ENCODE peak calls at places on chromosomes 4 and X, in seven cellular contexts. Y is neuronal stem cell, H is IMR-90, K is mesendoderm, I is H9, M is H1, O is mesenchymal stem cell. U is an unnamed sample. For H3K79me1, the result is how much of the 10 kb centered on the place peaks cover.

GRCh38 chr4:138021116-138021820 is 220.9 kb downstream of the SLC7A11 start:
- DNase-seq in I (no peak), O (no peak), Y (no peak), K (no peak), H (no peak), M (no peak), U (no peak)

GRCh38 chrX:47218920-47219815 is 687 bp downstream of the CDK16 start:
- DNase-seq in H (no peak), O (no peak), K (peak), I (peak), M (no peak), Y (no peak), U (no peak)

GRCh38 chr4:182235016-182235415 is 8.2 kb upstream of the TENM3 start:
- DNase-seq in H (no peak), O (no peak), M (no peak), K (no peak), I (no peak), Y (no peak), U (peak)

GRCh38 chr4:106036848-106037247 is 141.6 kb downstream of the NPNT start:
- DNase-seq in Y (no peak), O (no peak), K (no peak), I (no peak), H (no peak), M (no peak), U (no peak)

GRCh38 chrX:13721819-13722527 is 12.4 kb downstream of the TRAPPC2 start:
- DNase-seq in O (peak), H (peak), K (no peak), Y (no peak), M (no peak), I (no peak), U (no peak)

GRCh38 chrX:136130931-136131843 is 16.1 kb upstream of the FHL1 start:
- DNase-seq in O (peak), Y (no peak), M (no peak), K (no peak), H (peak), I (no peak), U (peak)

GRCh38 chr4:26206981-26207380 is 113.8 kb upstream of the RBPJ start:
- DNase-seq in H (no peak), K (no peak), Y (no peak), M (no peak), O (no peak), I (no peak), U (no peak)

GRCh38 chr4:168995537-168996295 is 14.3 kb downstream of the CBR4 start:
- DNase-seq in K (no peak), M (no peak), H (peak), I (no peak), O (peak), Y (no peak), U (no peak)

GRCh38 chrX:50978920-50979660 is 68.6 kb downstream of the BMP15 start:
- DNase-seq in H (no peak), M (no peak), K (peak), Y (no peak), I (peak), O (no peak), U (no peak)

GRCh38 chr4:58602022-58602421 is 1491.8 kb upstream of the IGFBP7 start:
- DNase-seq in K (peak), O (no peak), M (no peak), I (no peak), Y (no peak), H (no peak), U (no peak)

GRCh38 chrX:69285401-69285871 is 120.2 kb upstream of the PJA1 start:
- DNase-seq in H (no peak), O (no peak), K (no peak), Y (no peak), M (no peak), I (no peak), U (no peak)

GRCh38 chr4:70515342-70516245 is 2.8 kb upstream of the AMTN start:
- DNase-seq in I (no peak), O (no peak), K (no peak), Y (no peak), M (no peak), H (no peak), U (no peak)
- H3K79me1 ChIP-seq in I (under half), O (under half), K (under half), Y (under half), M (under half), H (under half), U (under half)

DNA sequence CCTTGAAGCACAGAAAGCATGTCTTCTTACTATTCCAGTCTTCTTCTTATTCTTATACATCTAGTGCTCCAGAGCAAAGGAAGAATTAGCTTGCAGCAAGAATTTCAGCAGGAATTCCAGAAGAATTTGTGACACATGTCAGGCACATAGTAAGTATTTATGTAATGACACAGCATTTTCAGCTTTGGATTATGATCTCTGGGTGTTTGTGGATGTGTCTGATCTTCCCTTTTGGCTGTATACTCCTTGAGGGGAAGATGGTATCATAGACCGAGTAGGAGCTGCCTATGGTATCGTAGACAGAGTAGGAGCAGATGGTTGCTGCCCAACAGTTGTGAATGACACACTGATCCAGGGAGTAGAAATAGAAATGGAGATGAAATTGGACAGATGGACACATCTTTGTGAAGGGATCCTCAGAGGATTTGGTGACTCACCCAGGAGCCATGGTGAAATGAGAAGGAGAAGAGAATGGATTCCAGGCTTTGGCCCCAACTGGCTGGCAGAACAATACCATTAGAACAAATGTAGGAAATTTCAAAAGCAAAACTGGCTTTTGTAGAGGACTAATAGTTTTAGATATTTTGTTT is 75.7 kb downstream of the COQ2 start:
- DNase-seq in H (no peak), M (no peak), O (peak), I (no peak), K (no peak), Y (no peak), U (peak)
- H3K23ac ChIP-seq in H (no peak), M (no peak), O (no peak), I (no peak), K (no peak), Y (no peak), U (no peak)

DNA sequence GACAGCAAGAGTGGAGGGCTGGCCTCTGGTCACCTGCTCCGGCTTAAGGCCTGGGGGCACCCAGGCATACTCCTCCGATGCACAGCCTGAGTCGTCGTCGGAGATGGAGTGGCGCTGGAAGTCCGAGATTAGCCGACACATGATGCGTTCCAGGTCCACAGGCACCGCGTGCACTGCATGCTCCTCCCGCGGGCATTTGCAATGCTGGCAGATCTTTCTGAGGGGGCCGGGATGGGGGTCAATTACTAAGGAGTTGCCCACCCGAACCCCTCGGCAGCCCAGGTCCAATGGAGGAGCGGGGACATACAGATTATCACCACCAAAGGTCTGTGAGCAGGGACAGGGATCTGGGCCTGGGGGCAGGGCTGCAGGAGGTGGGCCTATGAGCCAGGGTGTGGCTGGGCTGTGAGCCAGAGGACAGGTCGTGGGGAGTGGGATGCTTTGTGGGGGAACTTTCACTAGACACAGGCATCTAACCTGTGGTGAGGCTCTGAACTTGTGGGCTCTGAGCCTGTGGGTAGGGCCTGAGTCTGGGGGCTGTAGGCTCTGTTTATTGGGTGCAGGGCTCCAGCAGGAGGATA is 2.4 kb downstream of the PRICKLE3 start:
- DNase-seq in O (no peak), I (no peak), M (no peak), H (no peak), K (no peak), Y (no peak), U (no peak)
- H3K79me1 ChIP-seq in O (under half), I (under half), M (under half), H (under half), K (under half), Y (under half), U (under half)

DNA sequence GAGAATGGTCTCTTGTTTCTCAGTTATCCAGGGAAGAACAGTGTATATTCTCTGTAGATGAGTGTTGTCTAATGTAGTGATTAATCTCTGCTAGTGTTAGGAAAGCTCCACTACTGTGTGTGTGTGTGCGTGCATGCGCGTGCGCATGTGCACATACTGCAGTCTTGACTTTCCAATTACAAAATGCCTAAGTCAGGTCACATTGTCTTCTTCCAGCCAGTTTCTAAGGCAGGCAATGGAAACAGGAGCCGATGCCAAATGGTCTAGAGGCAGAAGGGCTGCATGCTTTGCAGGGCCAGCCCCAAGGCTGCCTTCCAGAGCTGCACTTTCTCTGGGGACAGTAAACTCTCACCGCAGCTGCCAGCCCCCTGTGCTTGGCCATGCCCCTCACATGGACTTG is 30.5 kb upstream of the NAP1L5 start:
- DNase-seq in H (no peak), O (no peak), M (no peak), K (no peak), Y (no peak), I (no peak), U (no peak)
- H3K23ac ChIP-seq in H (no peak), O (no peak), M (no peak), K (no peak), Y (no peak), I (no peak), U (no peak)

GRCh38 chr4:163489929-163490328 is 4.6 kb upstream of the TMA16 start:
- DNase-seq in K (no peak), H (no peak), Y (no peak), I (no peak), O (no peak), M (no peak), U (no peak)
- H3K79me1 ChIP-seq in K (under half), H (under half), Y (under half), I (under half), O (under half), M (under half), U (under half)

GRCh38 chr4:47829438-47829837 is 8.4 kb downstream of the CORIN start:
- DNase-seq in I (no peak), Y (no peak), M (no peak), K (no peak), H (no peak), O (no peak), U (no peak)
- H3K23ac ChIP-seq in I (no peak), Y (no peak), M (no peak), K (no peak), H (no peak), O (no peak), U (no peak)